ENCODE peak calls at places on chromosome 4, in seven cellular contexts. H is right lobe of liver, V is BJ, S is dorsolateral prefrontal cortex, U is glutamatergic neuron, G is fibroblast of mammary gland, R is cardiac muscle cell. T is an unnamed sample.

GRCh38 chr4:20194079-20195013 is 57.4 kb upstream of the SLIT2 start:
- DNase-seq in H (no peak), V (peak), S (no peak), U (no peak), G (peak), R (no peak), T (peak)

GRCh38 chr4:150297861-150298474 is 219.7 kb downstream of the DCLK2 start:
- DNase-seq in H (no peak), V (no peak), S (no peak), U (peak), G (peak), R (peak), T (peak)

GRCh38 chr4:8913858-8914460 is 42.3 kb upstream of the HMX1 start:
- DNase-seq in H (no peak), V (no peak), S (peak), U (no peak), G (no peak), R (no peak), T (no peak)

GRCh38 chr4:130849985-130850632 is 1754.2 kb downstream of the C4orf33 start:
- DNase-seq in H (no peak), V (no peak), S (no peak), U (no peak), G (peak), R (no peak), T (peak)

GRCh38 chr4:106287353-106287969 is 28.5 kb downstream of the TBCK start:
- DNase-seq in H (no peak), V (peak), S (no peak), U (no peak), G (peak), R (no peak), T (peak)

GRCh38 chr4:150078041-150078995 is at the start of gene DCLK2:
- DNase-seq in H (peak), V (peak), S (peak), U (peak), G (peak), R (peak), T (peak)

GRCh38 chr4:92304636-92305035 is 870 bp downstream of the GRID2 start:
- DNase-seq in H (no peak), V (no peak), S (no peak), U (peak), G (no peak), R (peak), T (no peak)

GRCh38 chr4:69617083-69617694 is 22.3 kb downstream of the UGT2A2 start:
- DNase-seq in H (no peak), V (no peak), S (no peak), U (no peak), G (peak), R (peak), T (peak)

GRCh38 chr4:85780664-85781063 is 305.7 kb downstream of the ARHGAP24 start:
- DNase-seq in H (no peak), V (no peak), S (no peak), U (no peak), G (peak), R (no peak), T (no peak)

GRCh38 chr4:17502764-17503163 is 9.1 kb downstream of the QDPR start:
- DNase-seq in H (no peak), V (no peak), S (no peak), U (no peak), G (no peak), R (no peak), T (peak)

GRCh38 chr4:55002431-55002830 is 123.0 kb downstream of the KDR start:
- DNase-seq in H (no peak), V (no peak), S (no peak), U (no peak), G (no peak), R (no peak), T (no peak)

GRCh38 chr4:74413265-74413664 is 31.7 kb upstream of the AREG start:
- DNase-seq in H (no peak), V (no peak), S (no peak), U (no peak), G (no peak), R (no peak), T (no peak)

GRCh38 chr4:31327031-31327430 is 606.9 kb downstream of the PCDH7 start:
- DNase-seq in H (no peak), V (no peak), S (no peak), U (no peak), G (no peak), R (no peak), T (no peak)

GRCh38 chr4:115711575-115711974 is 598.2 kb upstream of the NDST4 start:
- DNase-seq in H (no peak), V (no peak), S (no peak), U (no peak), G (no peak), R (peak), T (peak)

GRCh38 chr4:29717658-29718057 is 1002.5 kb upstream of the PCDH7 start:
- DNase-seq in H (no peak), V (no peak), S (no peak), U (no peak), G (peak), R (no peak), T (peak)

GRCh38 chr4:152640058-152640921 is 39.5 kb downstream of the TMEM154 start:
- DNase-seq in H (no peak), V (no peak), S (no peak), U (no peak), G (peak), R (peak), T (peak)

GRCh38 chr4:38867478-38868054 is at the start of gene FAM114A1:
- DNase-seq in H (peak), V (no peak), S (peak), U (peak), G (peak), R (peak), T (peak)

GRCh38 chr4:48578132-48578964 is 88.3 kb downstream of the ZAR1 start:
- DNase-seq in H (no peak), V (peak), S (peak), U (peak), G (peak), R (peak), T (peak)

GRCh38 chr4:128811571-128812359 is 2.3 kb downstream of the JADE1 start:
- DNase-seq in H (peak), V (peak), S (peak), U (peak), G (peak), R (peak), T (peak)

GRCh38 chr4:138977525-138977924 is 38.1 kb upstream of the NOCT start:
- DNase-seq in H (no peak), V (no peak), S (no peak), U (no peak), G (no peak), R (no peak), T (no peak)

GRCh38 chr4:73872331-73873108 is 3.3 kb downstream of the CXCL1 start:
- DNase-seq in H (no peak), V (no peak), S (no peak), U (no peak), G (no peak), R (no peak), T (peak)

GRCh38 chr4:114132830-114133229 is 153.4 kb upstream of the ARSJ start:
- DNase-seq in H (no peak), V (no peak), S (no peak), U (no peak), G (peak), R (no peak), T (no peak)

GRCh38 chr4:107740381-107740780 is 20.3 kb upstream of the PAPSS1 start:
- DNase-seq in H (no peak), V (no peak), S (no peak), U (no peak), G (no peak), R (no peak), T (peak)

GRCh38 chr4:107736924-107737448 is 17.0 kb upstream of the PAPSS1 start:
- DNase-seq in H (no peak), V (no peak), S (no peak), U (peak), G (peak), R (peak), T (peak)

GRCh38 chr4:139712882-139713281 is 47.3 kb downstream of the MGST2 start:
- DNase-seq in H (no peak), V (no peak), S (no peak), U (no peak), G (no peak), R (no peak), T (no peak)

GRCh38 chr4:153676491-153676890 is 7.6 kb upstream of the TLR2 start:
- DNase-seq in H (no peak), V (no peak), S (no peak), U (no peak), G (peak), R (no peak), T (peak)

GRCh38 chr4:14871676-14872430 is 130.4 kb upstream of the CPEB2 start:
- DNase-seq in H (peak), V (no peak), S (no peak), U (peak), G (peak), R (peak), T (peak)

GRCh38 chr4:168831919-168832745 is 177.9 kb downstream of the CBR4 start:
- DNase-seq in H (peak), V (no peak), S (peak), U (peak), G (peak), R (peak), T (peak)

GRCh38 chr4:55291227-55291629 is 54.8 kb upstream of the SRD5A3 start:
- DNase-seq in H (no peak), V (no peak), S (no peak), U (no peak), G (peak), R (no peak), T (no peak)

GRCh38 chr4:23091674-23092073 is 398.9 kb downstream of the GBA3 start:
- DNase-seq in H (no peak), V (no peak), S (no peak), U (no peak), G (no peak), R (no peak), T (no peak)

GRCh38 chr4:80295331-80295730 is 28.9 kb downstream of the FGF5 start:
- DNase-seq in H (no peak), V (no peak), S (no peak), U (no peak), G (no peak), R (no peak), T (no peak)

GRCh38 chr4:26372525-26373172 is 51.8 kb downstream of the RBPJ start:
- DNase-seq in H (no peak), V (no peak), S (no peak), U (no peak), G (peak), R (peak), T (peak)

GRCh38 chr4:134139188-134139587 is 62.4 kb downstream of the PABPC4L start:
- DNase-seq in H (no peak), V (no peak), S (no peak), U (no peak), G (no peak), R (no peak), T (no peak)

GRCh38 chr4:122542411-122543236 is 78.2 kb downstream of the IL21 start:
- DNase-seq in H (no peak), V (peak), S (no peak), U (no peak), G (peak), R (no peak), T (peak)

GRCh38 chr4:189792819-189793618 is 147.7 kb upstream of the FRG1 start:
- DNase-seq in H (peak), V (no peak), S (peak), U (peak), G (peak), R (peak), T (peak)

GRCh38 chr4:148716361-148717063 is 274.3 kb upstream of the NR3C2 start:
- DNase-seq in H (no peak), V (no peak), S (no peak), U (no peak), G (no peak), R (no peak), T (no peak)

GRCh38 chr4:98341309-98341708 is 80.1 kb downstream of the RAP1GDS1 start:
- DNase-seq in H (no peak), V (peak), S (no peak), U (peak), G (peak), R (no peak), T (no peak)

GRCh38 chr4:173211838-173212237 is 43.2 kb downstream of the GALNT7 start:
- DNase-seq in H (no peak), V (no peak), S (no peak), U (no peak), G (peak), R (peak), T (peak)

GRCh38 chr4:59062970-59063369 is 1952.8 kb upstream of the IGFBP7 start:
- DNase-seq in H (no peak), V (no peak), S (no peak), U (no peak), G (no peak), R (no peak), T (no peak)

GRCh38 chr4:59060002-59060846 is 1950.0 kb upstream of the IGFBP7 start:
- DNase-seq in H (no peak), V (no peak), S (no peak), U (no peak), G (no peak), R (no peak), T (no peak)

GRCh38 chr4:59057804-59058203 is 1947.6 kb upstream of the IGFBP7 start:
- DNase-seq in H (no peak), V (no peak), S (no peak), U (no peak), G (no peak), R (no peak), T (no peak)

GRCh38 chr4:59060895-59061294 is 1950.7 kb upstream of the IGFBP7 start:
- DNase-seq in H (no peak), V (no peak), S (no peak), U (no peak), G (no peak), R (no peak), T (no peak)
- TF ChIP-seq CTCF in H (no peak), V (no peak), S (no peak), U (no peak), G (no peak), R (no peak), T (no peak)

GRCh38 chr4:2352729-2353221 is 65.7 kb downstream of the ZFYVE28 start:
- DNase-seq in H (no peak), V (no peak), S (no peak), U (no peak), G (no peak), R (no peak), T (no peak)

GRCh38 chr4:2354760-2355159 is 63.7 kb downstream of the ZFYVE28 start:
- DNase-seq in H (no peak), V (no peak), S (peak), U (no peak), G (no peak), R (no peak), T (no peak)

GRCh38 chr4:2353222-2354107 is 65.0 kb downstream of the ZFYVE28 start:
- DNase-seq in H (no peak), V (no peak), S (peak), U (peak), G (no peak), R (peak), T (no peak)

GRCh38 chr4:2352171-2352570 is 66.3 kb downstream of the ZFYVE28 start:
- DNase-seq in H (no peak), V (no peak), S (peak), U (no peak), G (no peak), R (no peak), T (no peak)

GRCh38 chr4:2354127-2354526 is 64.3 kb downstream of the ZFYVE28 start:
- DNase-seq in H (no peak), V (no peak), S (peak), U (no peak), G (peak), R (no peak), T (peak)
- TF ChIP-seq CTCF in H (no peak), V (peak), S (no peak), U (no peak), G (peak), R (peak), T (peak)

DNA sequence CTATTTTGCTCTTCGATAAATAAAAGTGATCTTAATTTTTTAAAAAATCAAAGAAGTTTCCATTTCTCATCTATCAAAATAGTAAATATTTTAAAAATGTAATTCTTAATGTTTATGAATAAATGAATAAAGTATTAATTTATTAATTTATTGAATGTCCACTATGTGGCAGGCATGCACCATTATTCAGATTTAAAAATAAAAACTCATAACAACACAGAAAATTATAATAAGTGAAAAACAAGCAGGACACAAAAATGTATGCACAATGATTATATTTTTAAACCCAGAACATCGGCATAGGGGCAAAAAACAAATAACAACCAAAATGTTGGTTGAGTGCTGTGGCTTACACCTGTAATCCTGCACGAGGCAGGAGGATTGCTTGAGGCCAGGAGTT is 5.3 kb upstream of the PYURF start:
- DNase-seq in H (no peak), V (no peak), S (no peak), U (no peak), G (no peak), R (no peak), T (peak)
- TF ChIP-seq CTCF in H (peak), V (no peak), S (no peak), U (no peak), G (no peak), R (no peak), T (peak)

DNA sequence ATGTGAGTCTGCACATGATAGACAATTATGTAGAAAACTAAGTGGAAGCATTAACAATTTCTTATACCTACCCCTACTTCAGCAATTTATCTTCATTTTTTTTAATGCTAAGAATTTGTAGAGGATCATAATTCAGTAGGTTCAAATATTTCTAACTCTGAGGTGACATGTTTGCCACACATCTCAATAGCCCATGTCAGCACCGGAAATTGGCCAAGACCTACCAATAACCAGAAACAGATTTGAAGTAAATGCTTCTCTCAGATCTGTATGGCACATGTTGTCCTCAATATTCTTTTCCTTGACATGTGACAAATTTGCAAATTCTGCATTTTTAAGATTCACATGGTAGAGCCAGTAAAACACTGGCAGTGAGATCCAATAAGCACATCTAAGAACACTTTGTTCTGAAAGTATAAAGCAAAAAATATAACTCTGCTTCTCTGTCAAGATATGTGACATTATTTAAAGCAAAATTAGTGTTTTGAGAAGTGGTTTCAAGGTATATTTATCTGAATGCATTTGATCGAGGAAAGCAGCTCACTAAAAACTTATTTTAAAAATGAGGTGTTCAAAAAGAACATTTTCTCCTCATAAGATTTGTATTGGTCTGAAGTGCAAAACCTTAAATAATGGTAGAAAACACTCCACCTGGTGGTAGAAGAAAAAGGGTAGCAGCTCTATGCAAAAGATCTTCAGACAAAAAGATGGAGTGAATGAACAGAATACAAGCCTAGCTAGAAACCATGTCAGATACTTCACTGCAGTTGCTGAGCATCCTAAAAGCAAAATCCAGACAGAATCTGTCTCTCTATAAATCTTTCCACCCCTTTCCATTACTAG is 513.9 kb upstream of the FAM241A start:
- DNase-seq in H (no peak), V (no peak), S (no peak), U (no peak), G (peak), R (peak), T (peak)
- TF ChIP-seq CTCF in H (peak), V (peak), S (peak), U (peak), G (peak), R (peak), T (peak)